ENCODE peak calls at places on chromosomes 2 and 18, in six cellular contexts. H is mucosa of descending colon, G is tibial artery, Z is MM.1S, K is fibroblast of pulmonary artery, Y is endothelial cell. W is an unnamed sample.

GRCh38 chr2:190862591-190862991 is 18.0 kb upstream of the GLS start:
- DNase-seq in Z (peak), G (no peak), Y (no peak), H (no peak), K (peak), W (no peak)

GRCh38 chr2:235238537-235238936 is 255.3 kb upstream of the AGAP1 start:
- DNase-seq in H (peak), Y (no peak), G (no peak), K (peak), Z (no peak), W (peak)

GRCh38 chr2:30410217-30410616 is 36.8 kb upstream of the LCLAT1 start:
- DNase-seq in Y (no peak), Z (no peak), K (peak), G (no peak), H (no peak), W (no peak)

GRCh38 chr18:28136071-28136470 is 40.9 kb downstream of the CDH2 start:
- DNase-seq in Y (no peak), K (no peak), Z (peak), G (no peak), H (no peak), W (no peak)

GRCh38 chr2:197285361-197285760 is 25.2 kb downstream of the ANKRD44 start:
- DNase-seq in K (no peak), Z (no peak), Y (no peak), H (no peak), G (no peak), W (no peak)

GRCh38 chr18:60506682-60507081 is 134.1 kb upstream of the MC4R start:
- DNase-seq in Y (no peak), G (no peak), K (no peak), H (no peak), Z (no peak), W (no peak)

GRCh38 chr18:76805221-76805620 is 17.1 kb upstream of the ZNF236 start:
- DNase-seq in Y (no peak), H (no peak), K (peak), Z (no peak), G (no peak), W (no peak)

GRCh38 chr2:27372937-27373336 is 2.5 kb downstream of the SNX17 start:
- DNase-seq in K (no peak), Z (no peak), Y (no peak), G (no peak), H (no peak), W (no peak)

GRCh38 chr2:240213226-240213475 is 72.7 kb upstream of the OTOS start:
- DNase-seq in H (no peak), K (no peak), Z (no peak), G (no peak), Y (no peak), W (no peak)

GRCh38 chr2:69244889-69245288 is 142.1 kb downstream of the GFPT1 start:
- DNase-seq in H (no peak), K (no peak), Z (no peak), Y (no peak), G (no peak), W (no peak)

GRCh38 chr2:219484343-219485200 is 14.1 kb upstream of the GMPPA start:
- DNase-seq in G (no peak), H (no peak), Y (peak), K (no peak), Z (no peak), W (no peak)

GRCh38 chr2:201257381-201257940 is 2.9 kb upstream of the CASP8 start:
- DNase-seq in H (peak), G (no peak), K (no peak), Y (peak), Z (peak), W (peak)

GRCh38 chr2:147365577-147365976 is 479.3 kb upstream of the ACVR2A start:
- DNase-seq in G (no peak), Y (no peak), K (peak), Z (no peak), H (no peak), W (no peak)

GRCh38 chr2:26414291-26414690 is 12.6 kb downstream of the DRC1 start:
- DNase-seq in G (no peak), Y (no peak), K (no peak), Z (no peak), H (no peak), W (no peak)

GRCh38 chr2:241047253-241048010 is 49.0 kb downstream of the SNED1 start:
- DNase-seq in G (no peak), H (no peak), Y (no peak), Z (no peak), K (no peak), W (no peak)

GRCh38 chr2:10584843-10585475 is 104.8 kb downstream of the NOL10 start:
- DNase-seq in H (no peak), Z (no peak), Y (no peak), G (no peak), K (peak), W (no peak)

GRCh38 chr2:203583084-203583695 is 48.1 kb upstream of the RAPH1 start:
- DNase-seq in Y (no peak), K (no peak), G (no peak), Z (no peak), H (no peak), W (no peak)

DNA sequence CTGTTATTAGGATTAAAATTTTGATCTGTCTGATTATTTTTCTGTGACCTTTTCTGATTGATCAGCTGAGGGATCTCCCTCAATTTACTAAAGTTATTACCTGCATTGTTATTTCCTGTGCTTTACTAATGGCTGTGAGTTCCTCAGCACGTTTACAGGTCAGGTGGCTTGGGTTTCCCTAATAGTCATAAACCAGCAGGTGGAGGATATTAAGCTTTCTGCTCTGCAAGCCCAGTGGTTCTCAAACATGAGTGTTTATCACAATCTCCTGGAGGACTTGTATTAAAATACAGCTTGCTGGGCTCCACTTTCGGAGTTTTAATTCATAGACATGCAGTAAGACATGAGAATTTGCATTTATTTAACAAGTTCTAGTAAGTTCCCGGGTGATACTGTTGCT is 22.4 kb upstream of the UGP2 start:
- DNase-seq in Y (no peak), K (no peak), H (no peak), Z (no peak), G (no peak), W (no peak)
- TF ChIP-seq CTCF in Y (no peak), K (no peak), H (no peak), Z (no peak), G (no peak), W (no peak)

GRCh38 chr2:78994789-78995188 is 30.7 kb upstream of the REG3G start:
- DNase-seq in H (no peak), Z (no peak), Y (no peak), K (no peak), G (no peak), W (no peak)

GRCh38 chr2:78993518-78994148 is 31.9 kb upstream of the REG3G start:
- DNase-seq in Y (no peak), Z (no peak), H (no peak), G (no peak), K (no peak), W (no peak)

GRCh38 chr2:78992807-78993517 is 32.5 kb upstream of the REG3G start:
- DNase-seq in K (no peak), G (no peak), Z (peak), H (peak), Y (no peak), W (peak)

GRCh38 chr2:78992451-78992806 is 33.1 kb upstream of the REG3G start:
- DNase-seq in K (peak), Y (peak), H (no peak), Z (peak), G (no peak), W (peak)
- TF ChIP-seq CTCF in K (peak), Y (peak), H (no peak), Z (peak), G (no peak), W (no peak)

GRCh38 chr2:231356474-231356849 is 39.0 kb upstream of the B3GNT7 start:
- DNase-seq in K (no peak), Z (peak), Y (no peak), H (peak), G (no peak), W (no peak)

GRCh38 chr2:231357048-231357447 is 38.5 kb upstream of the B3GNT7 start:
- DNase-seq in H (peak), Y (no peak), K (no peak), G (peak), Z (no peak), W (no peak)

GRCh38 chr2:231357931-231358330 is 37.6 kb upstream of the B3GNT7 start:
- DNase-seq in H (peak), Z (no peak), G (peak), Y (no peak), K (no peak), W (no peak)

GRCh38 chr2:231353469-231353868 is 42.0 kb upstream of the B3GNT7 start:
- DNase-seq in H (no peak), G (peak), Z (no peak), K (no peak), Y (no peak), W (peak)

GRCh38 chr2:231355802-231356473 is 39.6 kb upstream of the B3GNT7 start:
- DNase-seq in Z (no peak), H (no peak), G (peak), K (no peak), Y (no peak), W (no peak)
- TF ChIP-seq CTCF in Z (no peak), H (no peak), G (no peak), K (no peak), Y (no peak), W (no peak)

GRCh38 chr18:3380384-3380961 is 69.5 kb upstream of the TGIF1 start:
- DNase-seq in Z (no peak), Y (no peak), H (no peak), K (peak), G (no peak), W (no peak)
- TF ChIP-seq CTCF in Z (no peak), Y (no peak), H (no peak), K (peak), G (no peak), W (no peak)

DNA sequence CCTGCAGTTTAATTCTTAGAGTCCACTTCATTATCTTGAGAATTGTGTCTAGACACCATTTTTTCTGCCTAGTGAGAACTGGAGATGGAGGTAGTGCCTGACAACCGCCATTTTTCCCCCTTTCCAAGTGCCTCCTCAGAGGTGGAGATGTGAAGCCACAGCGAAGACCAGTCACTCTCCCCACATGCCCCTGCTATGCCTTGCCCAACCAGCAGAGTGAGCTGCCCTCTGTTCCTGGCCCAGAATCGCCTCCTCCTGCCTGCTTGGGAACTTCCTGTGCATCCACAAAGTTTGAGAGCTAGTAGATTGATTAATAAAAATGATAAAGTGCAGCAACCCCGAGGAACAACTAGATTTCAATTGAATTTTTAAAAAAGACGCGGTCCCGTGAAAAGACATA is 123.3 kb downstream of the CLIP4 start:
- DNase-seq in K (peak), G (peak), Y (peak), Z (no peak), H (no peak), W (no peak)
- TF ChIP-seq CTCF in K (peak), G (no peak), Y (peak), Z (peak), H (no peak), W (no peak)

GRCh38 chr2:9095690-9096089 is 92.2 kb upstream of the MBOAT2 start:
- DNase-seq in K (peak), G (peak), Z (no peak), H (peak), Y (peak), W (peak)
- TF ChIP-seq CTCF in K (no peak), G (no peak), Z (no peak), H (peak), Y (no peak), W (no peak)

DNA sequence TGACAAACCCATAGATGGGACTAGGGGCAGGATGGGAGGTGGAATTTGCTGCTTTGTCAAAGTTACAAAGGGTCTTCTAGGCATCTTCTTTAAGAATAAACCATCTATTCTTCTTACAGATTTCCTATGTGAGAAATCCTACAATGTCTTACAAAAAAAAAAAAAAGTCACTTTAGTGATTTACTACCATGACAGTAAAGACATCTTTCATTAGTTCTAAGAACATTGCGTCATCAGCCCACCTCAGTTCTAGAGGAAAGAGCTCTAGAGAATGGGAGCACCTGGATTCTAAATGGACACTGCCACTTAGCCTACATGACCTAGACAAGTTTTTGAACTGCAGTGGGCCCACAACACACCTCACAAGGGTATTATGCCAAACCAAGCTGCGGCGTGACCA is 172.0 kb downstream of the MYO5B start:
- DNase-seq in G (no peak), H (no peak), Y (no peak), K (no peak), Z (no peak), W (no peak)
- TF ChIP-seq CTCF in G (no peak), H (no peak), Y (no peak), K (no peak), Z (no peak), W (no peak)

W was measured in transverse colon.